ENCODE peak calls at places on chromosomes 2 and 18, in nine cellular contexts. One of them, this sample, is unnamed.

GRCh38 chr18:75200071-75200470 is 8.9 kb downstream of the PTGR3 start:
- DNase-seq in tibial artery: no peak
- DNase-seq in heart left ventricle: no peak
- DNase-seq in A549: no peak
- DNase-seq in spleen: no peak
- DNase-seq in cardiac muscle cell: no peak
- DNase-seq in fibroblast of lung: no peak
- DNase-seq in kidney: no peak
- DNase-seq in tibial nerve: no peak
- DNase-seq in this sample: no peak

GRCh38 chr2:139177041-139177440 is 396.9 kb upstream of the NXPH2 start:
- DNase-seq in A549: no peak
- DNase-seq in tibial artery: no peak
- DNase-seq in kidney: no peak
- DNase-seq in heart left ventricle: no peak
- DNase-seq in fibroblast of lung: no peak
- DNase-seq in tibial nerve: no peak
- DNase-seq in spleen: no peak
- DNase-seq in cardiac muscle cell: no peak
- DNase-seq in this sample: no peak

GRCh38 chr2:43184339-43184895 is 42.0 kb downstream of the ZFP36L2 start:
- DNase-seq in spleen: no peak
- DNase-seq in kidney: no peak
- DNase-seq in heart left ventricle: no peak
- DNase-seq in tibial nerve: no peak
- DNase-seq in fibroblast of lung: peak; percentile 37
- DNase-seq in A549: peak; percentile 81
- DNase-seq in tibial artery: no peak
- DNase-seq in cardiac muscle cell: no peak
- DNase-seq in this sample: no peak

GRCh38 chr2:191245869-191246531 is 796 bp downstream of the MYO1B start:
- DNase-seq in spleen: peak; percentile 79
- DNase-seq in A549: peak; percentile 71
- DNase-seq in tibial artery: peak; percentile 75
- DNase-seq in tibial nerve: peak; percentile 24
- DNase-seq in cardiac muscle cell: peak; percentile 83
- DNase-seq in kidney: peak; percentile 89
- DNase-seq in fibroblast of lung: peak; percentile 67
- DNase-seq in heart left ventricle: peak; percentile 82
- DNase-seq in this sample: peak; percentile 79

GRCh38 chr2:220279840-220280239 is 652.4 kb downstream of the SLC4A3 start:
- DNase-seq in heart left ventricle: no peak
- DNase-seq in kidney: no peak
- DNase-seq in tibial artery: no peak
- DNase-seq in tibial nerve: no peak
- DNase-seq in fibroblast of lung: no peak
- DNase-seq in spleen: no peak
- DNase-seq in cardiac muscle cell: no peak
- DNase-seq in A549: no peak
- DNase-seq in this sample: no peak

GRCh38 chr2:127531133-127531709 is 4.3 kb upstream of the MYO7B start:
- DNase-seq in kidney: no peak
- DNase-seq in cardiac muscle cell: no peak
- DNase-seq in heart left ventricle: no peak
- DNase-seq in spleen: no peak
- DNase-seq in A549: no peak
- DNase-seq in tibial nerve: no peak
- DNase-seq in tibial artery: no peak
- DNase-seq in fibroblast of lung: no peak
- DNase-seq in this sample: no peak

GRCh38 chr2:8534729-8535397 is 147.0 kb upstream of the ID2 start:
- DNase-seq in tibial artery: peak; percentile 83
- DNase-seq in cardiac muscle cell: no peak
- DNase-seq in fibroblast of lung: peak; percentile 82
- DNase-seq in heart left ventricle: peak; percentile 64
- DNase-seq in spleen: peak; percentile 91
- DNase-seq in tibial nerve: peak; percentile 46
- DNase-seq in A549: no peak
- DNase-seq in kidney: peak; percentile 89
- DNase-seq in this sample: peak; percentile 74

GRCh38 chr2:121334581-121335293 is 49.7 kb upstream of the TFCP2L1 start:
- DNase-seq in tibial nerve: no peak
- DNase-seq in kidney: peak; percentile 78
- DNase-seq in cardiac muscle cell: no peak
- DNase-seq in fibroblast of lung: no peak
- DNase-seq in spleen: peak; percentile 65
- DNase-seq in tibial artery: peak; percentile 38
- DNase-seq in heart left ventricle: no peak
- DNase-seq in A549: no peak
- DNase-seq in this sample: no peak

GRCh38 chr2:200396726-200397348 is 90.3 kb downstream of the SPATS2L start:
- DNase-seq in tibial nerve: no peak
- DNase-seq in heart left ventricle: no peak
- DNase-seq in spleen: no peak
- DNase-seq in cardiac muscle cell: no peak
- DNase-seq in fibroblast of lung: peak; percentile 69
- DNase-seq in A549: no peak
- DNase-seq in tibial artery: no peak
- DNase-seq in kidney: no peak
- DNase-seq in this sample: no peak

GRCh38 chr18:32287249-32287648 is 97.4 kb downstream of the MEP1B start:
- DNase-seq in tibial nerve: peak; percentile 22
- DNase-seq in kidney: no peak
- DNase-seq in heart left ventricle: no peak
- DNase-seq in cardiac muscle cell: no peak
- DNase-seq in spleen: no peak
- DNase-seq in tibial artery: peak; percentile 86
- DNase-seq in A549: no peak
- DNase-seq in fibroblast of lung: no peak
- DNase-seq in this sample: no peak

GRCh38 chr2:118112771-118113334 is 24.6 kb downstream of the INSIG2 start:
- DNase-seq in A549: peak; percentile 71
- DNase-seq in cardiac muscle cell: no peak
- DNase-seq in spleen: no peak
- DNase-seq in heart left ventricle: no peak
- DNase-seq in tibial nerve: no peak
- DNase-seq in fibroblast of lung: peak; percentile 82
- DNase-seq in tibial artery: no peak
- DNase-seq in kidney: no peak
- DNase-seq in this sample: no peak

GRCh38 chr18:13435596-13436333 is 217.2 kb downstream of the LDLRAD4 start:
- DNase-seq in kidney: no peak
- DNase-seq in A549: peak; percentile 42
- DNase-seq in heart left ventricle: no peak
- DNase-seq in tibial nerve: no peak
- DNase-seq in spleen: no peak
- DNase-seq in tibial artery: peak; percentile 81
- DNase-seq in fibroblast of lung: peak; percentile 2
- DNase-seq in cardiac muscle cell: no peak
- DNase-seq in this sample: no peak

GRCh38 chr18:9614401-9615279 is at the start of gene PPP4R1:
- DNase-seq in tibial nerve: peak; percentile 47
- DNase-seq in tibial artery: peak; percentile 89
- DNase-seq in A549: peak; percentile 67
- DNase-seq in heart left ventricle: peak; percentile 87
- DNase-seq in fibroblast of lung: peak; percentile 60
- DNase-seq in kidney: peak; percentile 93
- DNase-seq in cardiac muscle cell: peak; percentile 89
- DNase-seq in spleen: peak; percentile 96
- DNase-seq in this sample: peak; percentile 94

GRCh38 chr2:241550616-241551580 is 7.6 kb upstream of the BOK start:
- DNase-seq in cardiac muscle cell: no peak
- DNase-seq in spleen: no peak
- DNase-seq in heart left ventricle: no peak
- DNase-seq in tibial nerve: no peak
- DNase-seq in kidney: no peak
- DNase-seq in tibial artery: no peak
- DNase-seq in fibroblast of lung: no peak
- DNase-seq in A549: no peak
- DNase-seq in this sample: no peak

DNA sequence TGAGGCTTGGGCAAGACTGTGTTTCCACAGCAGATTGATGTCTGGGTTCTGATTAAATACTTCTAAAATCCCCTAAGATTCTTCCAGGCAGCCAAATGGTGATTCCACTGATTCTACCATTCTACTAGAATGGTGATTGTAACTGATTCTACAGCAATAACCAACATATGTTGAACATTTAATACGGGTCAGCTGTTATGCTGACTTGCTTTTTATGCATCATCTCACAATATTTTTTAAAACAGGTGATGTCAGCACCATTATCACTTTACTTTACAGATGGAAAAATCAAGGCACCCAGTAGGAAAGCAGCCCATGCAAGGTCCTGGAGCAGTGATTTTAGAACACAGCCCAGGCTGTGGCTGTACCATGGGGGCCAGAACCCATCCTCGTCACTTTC is 37.5 kb downstream of the TIMM21 start:
- DNase-seq in kidney: no peak
- DNase-seq in A549: no peak
- DNase-seq in cardiac muscle cell: no peak
- DNase-seq in tibial artery: no peak
- DNase-seq in spleen: no peak
- DNase-seq in tibial nerve: no peak
- DNase-seq in heart left ventricle: no peak
- DNase-seq in fibroblast of lung: no peak
- DNase-seq in this sample: no peak
- H3K4me3 ChIP-seq in kidney: no peak overlapping the region
- H3K4me3 ChIP-seq in A549: no peak overlapping the region
- H3K4me3 ChIP-seq in cardiac muscle cell: no peak overlapping the region
- H3K4me3 ChIP-seq in tibial artery: no peak overlapping the region
- H3K4me3 ChIP-seq in spleen: no peak overlapping the region
- H3K4me3 ChIP-seq in tibial nerve: no peak overlapping the region
- H3K4me3 ChIP-seq in heart left ventricle: no peak overlapping the region
- H3K4me3 ChIP-seq in fibroblast of lung: no peak overlapping the region
- H3K4me3 ChIP-seq in this sample: no peak overlapping the region

GRCh38 chr2:238422940-238423339 is 3.8 kb upstream of the ASB1 start:
- DNase-seq in tibial nerve: no peak
- DNase-seq in fibroblast of lung: no peak
- DNase-seq in heart left ventricle: no peak
- DNase-seq in tibial artery: no peak
- DNase-seq in kidney: no peak
- DNase-seq in spleen: no peak
- DNase-seq in A549: no peak
- DNase-seq in cardiac muscle cell: no peak
- DNase-seq in this sample: no peak

GRCh38 chr2:238425505-238425978 is 1.2 kb upstream of the ASB1 start:
- DNase-seq in kidney: no peak
- DNase-seq in tibial nerve: no peak
- DNase-seq in tibial artery: no peak
- DNase-seq in fibroblast of lung: no peak
- DNase-seq in spleen: no peak
- DNase-seq in cardiac muscle cell: no peak
- DNase-seq in A549: no peak
- DNase-seq in heart left ventricle: no peak
- DNase-seq in this sample: no peak

GRCh38 chr2:238423561-238424312 is 3.0 kb upstream of the ASB1 start:
- DNase-seq in heart left ventricle: no peak
- DNase-seq in A549: no peak
- DNase-seq in tibial nerve: no peak
- DNase-seq in fibroblast of lung: no peak
- DNase-seq in kidney: no peak
- DNase-seq in spleen: no peak
- DNase-seq in tibial artery: no peak
- DNase-seq in cardiac muscle cell: no peak
- DNase-seq in this sample: no peak

GRCh38 chr2:238425979-238426567 is 654 bp upstream of the ASB1 start:
- DNase-seq in heart left ventricle: no peak
- DNase-seq in tibial artery: no peak
- DNase-seq in tibial nerve: no peak
- DNase-seq in kidney: peak; percentile 72
- DNase-seq in cardiac muscle cell: peak; percentile 32
- DNase-seq in A549: peak; percentile 50
- DNase-seq in fibroblast of lung: peak; percentile 40
- DNase-seq in spleen: peak; percentile 88
- DNase-seq in this sample: peak; percentile 80

DNA sequence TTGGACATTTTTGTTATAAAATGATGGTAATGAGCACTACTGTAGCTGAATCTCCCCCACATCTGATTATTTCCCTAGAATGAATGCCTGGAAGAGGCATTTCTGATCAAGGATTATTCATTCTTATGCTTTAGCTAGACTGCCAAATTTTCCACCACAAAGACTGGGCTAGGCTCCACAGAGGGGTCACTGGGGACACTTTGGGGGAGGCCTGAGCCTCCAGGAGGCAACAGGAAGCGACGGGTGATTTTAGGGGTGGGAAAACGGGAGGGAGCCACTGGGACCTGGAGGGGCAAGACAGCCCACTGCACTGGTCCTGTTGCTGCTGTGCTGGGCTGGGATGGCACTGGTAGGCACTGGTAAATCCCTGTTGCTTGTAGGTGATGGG is 2.4 kb upstream of the ASB1 start:
- DNase-seq in heart left ventricle: no peak
- DNase-seq in spleen: no peak
- DNase-seq in fibroblast of lung: peak; percentile 32
- DNase-seq in kidney: no peak
- DNase-seq in A549: no peak
- DNase-seq in tibial artery: no peak
- DNase-seq in tibial nerve: no peak
- DNase-seq in cardiac muscle cell: no peak
- DNase-seq in this sample: no peak
- H3K4me1 ChIP-seq in heart left ventricle: peaks cover 21% of the 10 kb centered on the region
- H3K4me1 ChIP-seq in spleen: peaks cover 34% of the 10 kb centered on the region
- H3K4me1 ChIP-seq in fibroblast of lung: peaks cover 26% of the 10 kb centered on the region
- H3K4me1 ChIP-seq in kidney: peaks cover 15% of the 10 kb centered on the region
- H3K4me1 ChIP-seq in A549: peaks cover 21% of the 10 kb centered on the region
- H3K4me1 ChIP-seq in tibial artery: peaks cover 43% of the 10 kb centered on the region
- H3K4me1 ChIP-seq in tibial nerve: peaks cover 63% of the 10 kb centered on the region
- H3K4me1 ChIP-seq in cardiac muscle cell: peaks cover 23% of the 10 kb centered on the region
- H3K4me1 ChIP-seq in this sample: peaks cover 16% of the 10 kb centered on the region

GRCh38 chr2:170963386-170963785 is 34.3 kb downstream of the GORASP2 start:
- DNase-seq in A549: no peak
- DNase-seq in tibial artery: no peak
- DNase-seq in heart left ventricle: no peak
- DNase-seq in tibial nerve: no peak
- DNase-seq in kidney: no peak
- DNase-seq in spleen: no peak
- DNase-seq in fibroblast of lung: no peak
- DNase-seq in cardiac muscle cell: no peak
- DNase-seq in this sample: no peak
- TF ChIP-seq CTCF in A549: no peak
- TF ChIP-seq CTCF in tibial artery: no peak
- TF ChIP-seq CTCF in heart left ventricle: no peak
- TF ChIP-seq CTCF in tibial nerve: no peak
- TF ChIP-seq CTCF in kidney: no peak
- TF ChIP-seq CTCF in spleen: no peak
- TF ChIP-seq CTCF in fibroblast of lung: no peak
- TF ChIP-seq CTCF in cardiac muscle cell: no peak
- TF ChIP-seq CTCF in this sample: no peak

DNA sequence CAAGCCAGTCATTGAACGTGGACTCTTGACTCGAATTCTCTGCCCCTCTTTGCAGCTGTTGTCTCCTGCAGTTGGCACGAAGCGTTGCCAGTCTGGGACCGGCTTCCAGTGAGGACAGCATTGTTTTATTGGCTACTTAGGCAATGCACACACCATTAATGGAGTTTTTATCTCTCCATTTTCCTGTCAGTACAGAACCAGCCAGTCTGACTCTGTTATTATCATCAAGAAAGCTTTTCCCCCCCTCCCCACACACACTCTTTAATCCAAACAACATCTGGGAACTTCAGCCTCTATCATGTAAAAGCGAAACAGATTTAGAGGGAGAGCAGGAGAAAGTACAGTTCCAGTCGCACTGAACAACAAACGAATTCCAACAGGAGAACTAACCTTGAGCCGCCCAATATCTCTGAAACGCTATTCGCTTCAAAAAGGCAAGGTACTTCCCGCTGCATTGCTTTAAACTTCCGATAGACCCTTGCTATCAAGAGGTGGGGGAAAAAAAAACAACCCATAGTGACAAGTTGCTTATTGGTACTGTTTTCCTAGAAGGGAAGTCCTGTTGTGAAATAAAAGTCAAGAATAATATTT is 38.2 kb downstream of the ACVR1 start:
- DNase-seq in fibroblast of lung: peak; percentile 66
- DNase-seq in kidney: no peak
- DNase-seq in A549: no peak
- DNase-seq in tibial artery: no peak
- DNase-seq in tibial nerve: no peak
- DNase-seq in heart left ventricle: peak; percentile 27
- DNase-seq in cardiac muscle cell: no peak
- DNase-seq in spleen: no peak
- DNase-seq in this sample: peak; percentile 64
- H3K4me3 ChIP-seq in fibroblast of lung: peak overlapping the region; percentile 55
- H3K4me3 ChIP-seq in kidney: peak overlapping the region; percentile 30
- H3K4me3 ChIP-seq in A549: no peak overlapping the region
- H3K4me3 ChIP-seq in tibial artery: peak overlapping the region; percentile 25
- H3K4me3 ChIP-seq in tibial nerve: peak overlapping the region; percentile 19
- H3K4me3 ChIP-seq in heart left ventricle: peak overlapping the region; percentile 52
- H3K4me3 ChIP-seq in cardiac muscle cell: no peak overlapping the region
- H3K4me3 ChIP-seq in spleen: peak overlapping the region; percentile 14
- H3K4me3 ChIP-seq in this sample: peak overlapping the region; percentile 57